ENCODE peak calls at places on chromosomes 5 and 9, in four cellular contexts. Z, J, O and S are unnamed samples.
A peak's percentile ranks its signal among the peaks of the same experiment; 100 is the strongest.

GRCh38 chr5:61163905-61164304 is 1.6 kb upstream of the SMIM15 start:
- DNase-seq in Z (no peak), J (no peak), O (no peak), S (no peak)

GRCh38 chr5:58357121-58357520 is 102.8 kb downstream of the PLK2 start:
- DNase-seq in Z (no peak), J (no peak), O (no peak), S (no peak)

GRCh38 chr5:180596115-180596667 is 4.9 kb upstream of the SCGB3A1 start:
- DNase-seq in Z (no peak), J (peak; percentile 35), O (no peak), S (no peak)

GRCh38 chr5:125410501-125411162 is 664.2 kb upstream of the ZNF608 start:
- DNase-seq in Z (no peak), J (no peak), O (peak; percentile 51), S (no peak)

GRCh38 chr9:96169488-96169887 is 132.5 kb downstream of the HSD17B3 start:
- DNase-seq in Z (no peak), J (peak; percentile 62), O (no peak), S (no peak)

GRCh38 chr9:133114886-133115603 is 6.0 kb downstream of the RALGDS start:
- DNase-seq in Z (peak; percentile 48), J (no peak), O (no peak), S (no peak)

GRCh38 chr5:94855543-94855942 is 237.1 kb downstream of the SLF1 start:
- DNase-seq in Z (no peak), J (no peak), O (no peak), S (no peak)

GRCh38 chr9:123073991-123074422 is 40.5 kb downstream of the GPR21 start:
- DNase-seq in Z (no peak), J (no peak), O (peak; percentile 12), S (no peak)

GRCh38 chr9:116605904-116606341 is 81.2 kb upstream of the TRIM32 start:
- DNase-seq in Z (no peak), J (no peak), O (peak; percentile 49), S (no peak)

GRCh38 chr5:32462618-32463017 is 18.1 kb upstream of the ZFR start:
- DNase-seq in Z (no peak), J (no peak), O (no peak), S (no peak)

GRCh38 chr9:127923771-127924170 is 6.8 kb downstream of the PIP5KL1 start:
- DNase-seq in Z (no peak), J (no peak), O (peak; percentile 75), S (no peak)

GRCh38 chr5:151742870-151743294 is 15.5 kb downstream of the ATOX1 start:
- DNase-seq in Z (no peak), J (peak; percentile 55), O (no peak), S (no peak)

GRCh38 chr9:117677578-117677977 is 26.6 kb upstream of the TLR4 start:
- DNase-seq in Z (no peak), J (no peak), O (no peak), S (no peak)

GRCh38 chr9:89171693-89172092 is 6.9 kb downstream of the SHC3 start:
- DNase-seq in Z (no peak), J (no peak), O (no peak), S (no peak)

GRCh38 chr5:178994580-178995340 is at the start of gene GRM6:
- DNase-seq in Z (peak; percentile 69), J (no peak), O (no peak), S (no peak)

GRCh38 chr5:101942321-101942882 is 353.7 kb downstream of the SLCO4C1 start:
- DNase-seq in Z (no peak), J (peak; percentile 52), O (no peak), S (no peak)

GRCh38 chr5:68200288-68200687 is 15.3 kb upstream of the PIK3R1 start:
- DNase-seq in Z (no peak), J (no peak), O (no peak), S (no peak)

GRCh38 chr5:122967625-122968024 is 68.9 kb downstream of the PPIC start:
- DNase-seq in Z (no peak), J (no peak), O (no peak), S (no peak)

GRCh38 chr9:13450723-13451122 is 171.2 kb upstream of the MPDZ start:
- DNase-seq in Z (no peak), J (no peak), O (no peak), S (no peak)

GRCh38 chr5:160129841-160130240 is 10.6 kb upstream of the PWWP2A start:
- DNase-seq in Z (no peak), J (no peak), O (no peak), S (no peak)

GRCh38 chr9:107387401-107387800 is 102.2 kb downstream of the KLF4 start:
- DNase-seq in Z (no peak), J (no peak), O (no peak), S (no peak)

GRCh38 chr5:93330506-93330905 is 250.5 kb downstream of the NR2F1-AS1 start:
- DNase-seq in Z (no peak), J (no peak), O (no peak), S (no peak)

GRCh38 chr9:131270171-131271015 is 5.9 kb downstream of the FAM78A start:
- DNase-seq in Z (no peak), J (peak; percentile 88), O (no peak), S (peak; percentile 40)

GRCh38 chr9:121690316-121690715 is 38.9 kb downstream of the DAB2IP start:
- DNase-seq in Z (no peak), J (no peak), O (no peak), S (no peak)

DNA sequence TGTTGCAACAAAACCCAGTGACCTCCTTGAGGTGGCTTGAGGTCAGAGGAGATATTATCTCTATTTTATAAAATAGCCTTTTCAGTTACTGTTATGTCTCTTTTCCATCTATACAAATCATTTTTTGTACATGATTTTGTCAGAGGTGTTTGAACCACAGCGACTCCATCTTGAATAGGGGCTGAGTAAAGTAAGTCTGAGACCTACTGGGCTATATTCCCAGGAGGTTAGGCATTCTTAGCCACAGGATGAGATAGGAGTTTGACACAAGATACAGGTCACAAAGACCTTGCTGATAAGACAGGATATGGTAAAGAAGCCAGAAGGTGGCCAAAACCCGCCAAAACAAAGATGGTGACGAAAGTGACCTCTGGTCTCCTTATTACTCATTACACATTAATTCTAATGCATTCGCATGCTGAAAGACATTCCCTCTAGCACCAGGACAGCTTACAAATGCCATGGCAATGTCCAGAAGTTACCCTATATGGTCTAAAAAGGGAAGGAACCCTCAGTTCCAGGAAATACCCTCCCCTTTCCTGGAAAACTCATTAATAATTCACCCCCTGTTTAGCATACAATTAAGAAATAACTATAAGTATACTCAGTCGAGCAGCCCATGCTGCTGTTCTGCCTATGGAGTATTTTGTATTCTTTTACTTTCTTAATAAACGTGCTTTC is 283.9 kb upstream of the ISL1 start:
- DNase-seq in Z (no peak), J (no peak), O (no peak), S (no peak)
- TF ChIP-seq CTCF in Z (no peak), J (no peak), O (no peak), S (no peak)

GRCh38 chr9:34010979-34011378 is 37.7 kb downstream of the UBAP2 start:
- DNase-seq in Z (no peak), J (no peak), O (no peak), S (no peak)
- TF ChIP-seq CTCF in Z (peak; percentile 51), J (peak; percentile 24), O (peak; percentile 24), S (peak; percentile 62)

GRCh38 chr5:112491257-112491656 is 72.2 kb upstream of the EPB41L4A start:
- DNase-seq in Z (no peak), J (no peak), O (no peak), S (no peak)
- TF ChIP-seq CTCF in Z (peak; percentile 50), J (no peak), O (peak; percentile 24), S (no peak)

GRCh38 chr5:106116682-106117081 is 1554.1 kb downstream of the EFNA5 start:
- DNase-seq in Z (no peak), J (no peak), O (no peak), S (no peak)

GRCh38 chr5:106127341-106127781 is 1543.4 kb downstream of the EFNA5 start:
- DNase-seq in Z (no peak), J (no peak), O (no peak), S (no peak)

GRCh38 chr5:106127985-106128384 is 1542.8 kb downstream of the EFNA5 start:
- DNase-seq in Z (no peak), J (no peak), O (no peak), S (no peak)

DNA sequence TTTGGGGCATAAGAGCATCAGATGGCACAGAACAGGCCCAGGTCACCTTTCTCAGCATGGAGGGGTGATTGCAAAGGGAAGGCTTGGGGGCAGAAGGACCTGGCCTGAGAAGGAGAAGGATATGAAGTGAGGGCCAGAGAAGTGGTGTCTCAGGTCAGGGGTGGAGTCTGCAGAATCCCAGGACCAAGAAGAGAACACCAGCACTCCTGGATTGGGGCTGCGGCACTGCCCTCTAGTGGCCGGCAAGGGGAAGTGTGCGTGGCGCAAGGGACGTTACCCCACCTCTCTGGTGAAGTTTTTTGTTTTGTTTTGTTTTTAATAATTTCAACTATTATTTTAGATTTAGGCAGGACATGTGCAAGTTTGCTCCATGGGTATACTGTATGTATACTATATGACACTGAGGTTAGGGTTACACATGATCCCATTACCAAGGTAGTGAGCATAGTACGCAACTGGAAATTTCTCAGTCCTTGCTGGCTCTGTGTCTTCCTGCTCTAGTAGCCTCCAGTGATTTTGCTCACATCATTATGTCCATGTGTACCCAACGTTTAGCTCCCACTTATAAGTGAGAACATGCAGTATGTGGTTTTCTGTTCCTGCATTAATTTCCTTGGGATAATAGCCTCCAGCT is 1548.6 kb downstream of the EFNA5 start:
- DNase-seq in Z (no peak), J (no peak), O (no peak), S (no peak)
- TF ChIP-seq CTCF in Z (peak; percentile 98), J (no peak), O (peak; percentile 73), S (no peak)

GRCh38 chr5:71771191-71771590 is 52.1 kb downstream of the CARTPT start:
- DNase-seq in Z (no peak), J (no peak), O (no peak), S (no peak)
- TF ChIP-seq CTCF in Z (no peak), J (no peak), O (no peak), S (no peak)

GRCh38 chr9:138072161-138072842 is 194.7 kb downstream of the CACNA1B start:
- DNase-seq in Z (no peak), J (peak; percentile 17), O (no peak), S (peak; percentile 6)
- TF ChIP-seq CTCF in Z (no peak), J (no peak), O (no peak), S (no peak)

GRCh38 chr5:134139891-134140469 is 25.5 kb downstream of the TCF7 start:
- DNase-seq in Z (no peak), J (no peak), O (no peak), S (no peak)
- TF ChIP-seq CTCF in Z (no peak), J (no peak), O (no peak), S (no peak)